ENCODE peak calls at places on chromosomes 13 and 19, in four cellular contexts. One of them, this sample, is unnamed.

GRCh38 chr19:44942067-44942571 is at the start of gene APOC4:
- DNase-seq in body of pancreas: no peak
- DNase-seq in nucleus accumbens: no peak
- DNase-seq in NCI-H446: no peak
- DNase-seq in this sample: no peak

GRCh38 chr19:4058696-4059492 is 7.8 kb downstream of the ZBTB7A start:
- DNase-seq in body of pancreas: no peak
- DNase-seq in nucleus accumbens: peak; percentile 73
- DNase-seq in NCI-H446: peak; percentile 30
- DNase-seq in this sample: no peak

GRCh38 chr19:912181-913079 is 589 bp downstream of the R3HDM4 start:
- DNase-seq in body of pancreas: no peak
- DNase-seq in nucleus accumbens: no peak
- DNase-seq in NCI-H446: no peak
- DNase-seq in this sample: no peak

GRCh38 chr19:15372470-15372869 is 7.1 kb downstream of the AKAP8 start:
- DNase-seq in body of pancreas: no peak
- DNase-seq in nucleus accumbens: no peak
- DNase-seq in NCI-H446: no peak
- DNase-seq in this sample: no peak

GRCh38 chr13:112760440-112760839 is 70.6 kb downstream of the ATP11A start:
- DNase-seq in body of pancreas: no peak
- DNase-seq in nucleus accumbens: no peak
- DNase-seq in NCI-H446: no peak
- DNase-seq in this sample: no peak

GRCh38 chr13:106446011-106446410 is 89.5 kb downstream of the EFNB2 start:
- DNase-seq in body of pancreas: no peak
- DNase-seq in nucleus accumbens: no peak
- DNase-seq in NCI-H446: no peak
- DNase-seq in this sample: no peak

GRCh38 chr13:31476753-31477152 is 262.6 kb upstream of the RXFP2 start:
- DNase-seq in body of pancreas: no peak
- DNase-seq in nucleus accumbens: no peak
- DNase-seq in NCI-H446: no peak
- DNase-seq in this sample: no peak

GRCh38 chr13:96710166-96710866 is 284.0 kb downstream of the OXGR1 start:
- DNase-seq in body of pancreas: no peak
- DNase-seq in nucleus accumbens: no peak
- DNase-seq in NCI-H446: no peak
- DNase-seq in this sample: no peak

GRCh38 chr13:112722433-112723250 is 32.8 kb downstream of the ATP11A start:
- DNase-seq in body of pancreas: peak; percentile 86
- DNase-seq in nucleus accumbens: no peak
- DNase-seq in NCI-H446: no peak
- DNase-seq in this sample: no peak

GRCh38 chr13:42066542-42066941 is 18.1 kb downstream of the DGKH start:
- DNase-seq in body of pancreas: no peak
- DNase-seq in nucleus accumbens: no peak
- DNase-seq in NCI-H446: no peak
- DNase-seq in this sample: no peak

GRCh38 chr13:28611021-28611420 is 47.9 kb upstream of the POMP start:
- DNase-seq in body of pancreas: no peak
- DNase-seq in nucleus accumbens: no peak
- DNase-seq in NCI-H446: no peak
- DNase-seq in this sample: no peak

GRCh38 chr19:10962863-10963262 is 2.0 kb downstream of the SMARCA4 start:
- DNase-seq in body of pancreas: no peak
- DNase-seq in nucleus accumbens: no peak
- DNase-seq in NCI-H446: no peak
- DNase-seq in this sample: no peak

GRCh38 chr13:98496966-98497365 is 79.9 kb downstream of the STK24 start:
- DNase-seq in body of pancreas: no peak
- DNase-seq in nucleus accumbens: no peak
- DNase-seq in NCI-H446: no peak
- DNase-seq in this sample: no peak

GRCh38 chr13:35598790-35599369 is 122.4 kb upstream of the MAB21L1 start:
- DNase-seq in body of pancreas: no peak
- DNase-seq in nucleus accumbens: no peak
- DNase-seq in NCI-H446: no peak
- DNase-seq in this sample: no peak

GRCh38 chr13:46389985-46390384 is 2.9 kb upstream of the RUBCNL start:
- DNase-seq in body of pancreas: peak; percentile 70
- DNase-seq in nucleus accumbens: peak; percentile 79
- DNase-seq in NCI-H446: no peak
- DNase-seq in this sample: no peak

GRCh38 chr13:73235385-73235784 is 176.6 kb downstream of the KLF5 start:
- DNase-seq in body of pancreas: no peak
- DNase-seq in nucleus accumbens: no peak
- DNase-seq in NCI-H446: no peak
- DNase-seq in this sample: no peak

GRCh38 chr13:72180253-72180952 is 313.4 kb upstream of the DACH1 start:
- DNase-seq in body of pancreas: peak; percentile 70
- DNase-seq in nucleus accumbens: no peak
- DNase-seq in NCI-H446: no peak
- DNase-seq in this sample: no peak

GRCh38 chr13:108963276-108963810 is 333.9 kb downstream of the MYO16 start:
- DNase-seq in body of pancreas: no peak
- DNase-seq in nucleus accumbens: no peak
- DNase-seq in NCI-H446: no peak
- DNase-seq in this sample: no peak

GRCh38 chr19:2726904-2727639 is 5.9 kb upstream of the DIRAS1 start:
- DNase-seq in body of pancreas: no peak
- DNase-seq in nucleus accumbens: no peak
- DNase-seq in NCI-H446: no peak
- DNase-seq in this sample: no peak

GRCh38 chr19:48064509-48064908 is 20.6 kb upstream of the CABP5 start:
- DNase-seq in body of pancreas: no peak
- DNase-seq in nucleus accumbens: no peak
- DNase-seq in NCI-H446: no peak
- DNase-seq in this sample: no peak

GRCh38 chr19:17406039-17406886 is 833 bp upstream of the BST2 start:
- DNase-seq in body of pancreas: peak; percentile 8
- DNase-seq in nucleus accumbens: no peak
- DNase-seq in NCI-H446: no peak
- DNase-seq in this sample: no peak

GRCh38 chr19:47495478-47496372 is 11.7 kb upstream of the KPTN start:
- DNase-seq in body of pancreas: no peak
- DNase-seq in nucleus accumbens: no peak
- DNase-seq in NCI-H446: peak; percentile 79
- DNase-seq in this sample: no peak

GRCh38 chr13:110341445-110342247 is 34.6 kb downstream of the COL4A2 start:
- DNase-seq in body of pancreas: no peak
- DNase-seq in nucleus accumbens: no peak
- DNase-seq in NCI-H446: no peak
- DNase-seq in this sample: no peak

GRCh38 chr13:29994911-29995601 is 144.6 kb upstream of the UBL3 start:
- DNase-seq in body of pancreas: no peak
- DNase-seq in nucleus accumbens: no peak
- DNase-seq in NCI-H446: no peak
- DNase-seq in this sample: no peak

GRCh38 chr13:67168384-67168783 is 61.8 kb downstream of the PCDH9 start:
- DNase-seq in body of pancreas: no peak
- DNase-seq in nucleus accumbens: no peak
- DNase-seq in NCI-H446: no peak
- DNase-seq in this sample: no peak

GRCh38 chr19:15199652-15200574 is 882 bp downstream of the NOTCH3 start:
- DNase-seq in body of pancreas: peak; percentile 37
- DNase-seq in nucleus accumbens: no peak
- DNase-seq in NCI-H446: no peak
- DNase-seq in this sample: no peak

This sample was measured in esophagus squamous epithelium.